ENCODE peak calls at places on chromosomes 3 and 15, in nine cellular contexts. P, V, K, A, B, Y, N, Z and D are unnamed samples.

GRCh38 chr3:4515896-4516295 is 22.7 kb downstream of the ITPR1 start:
- DNase-seq in Z (no peak), P (no peak), K (no peak), B (no peak), N (no peak), Y (no peak), V (no peak), A (no peak), D (no peak)

GRCh38 chr3:150365132-150365604 is 42.9 kb upstream of the TSC22D2 start:
- DNase-seq in A (no peak), V (peak), N (no peak), B (peak), P (no peak), Z (no peak), Y (no peak), K (no peak), D (peak)

GRCh38 chr3:13347390-13347966 is 72.6 kb downstream of the NUP210 start:
- DNase-seq in V (no peak), Z (no peak), P (no peak), Y (no peak), K (no peak), B (no peak), A (no peak), N (peak), D (no peak)

GRCh38 chr3:146502887-146503458 is 33.6 kb upstream of the PLSCR2 start:
- DNase-seq in Y (no peak), P (no peak), A (no peak), Z (no peak), K (no peak), B (peak), N (no peak), V (no peak), D (no peak)

GRCh38 chr3:64484289-64484992 is 203.4 kb downstream of the ADAMTS9 start:
- DNase-seq in N (peak), P (peak), A (peak), K (peak), Z (peak), V (peak), B (peak), Y (peak), D (peak)

GRCh38 chr3:184345678-184346144 is 8.3 kb downstream of the FAM131A start:
- DNase-seq in B (peak), P (no peak), A (no peak), K (no peak), Y (peak), Z (no peak), V (peak), N (peak), D (peak)

GRCh38 chr3:183981990-183982658 is 35.6 kb downstream of the ABCC5 start:
- DNase-seq in N (no peak), K (no peak), B (no peak), V (no peak), Y (no peak), A (no peak), Z (no peak), P (no peak), D (no peak)

GRCh38 chr3:73623316-73623715 is 1.4 kb downstream of the PDZRN3 start:
- DNase-seq in V (no peak), P (no peak), Y (no peak), A (no peak), K (no peak), B (no peak), Z (no peak), N (no peak), D (no peak)

GRCh38 chr15:67190326-67190725 is 64.1 kb downstream of the AAGAB start:
- DNase-seq in V (no peak), P (no peak), Z (no peak), A (no peak), Y (no peak), N (no peak), K (no peak), B (peak), D (no peak)